ENCODE peak calls at places on chromosome 7, in seven cellular contexts. One of them, this sample, is unnamed.

GRCh38 chr7:132063800-132064199 is 507.4 kb upstream of the PODXL start:
- DNase-seq in GM12864: no peak
- DNase-seq in transverse colon: no peak
- DNase-seq in endodermal cell: no peak
- DNase-seq in HFF-Myc: no peak
- DNase-seq in cardiac muscle cell: no peak
- DNase-seq in GM12865: no peak
- DNase-seq in this sample: no peak

GRCh38 chr7:157928171-157928794 is 591.5 kb downstream of the DNAJB6 start:
- DNase-seq in GM12864: no peak
- DNase-seq in transverse colon: no peak
- DNase-seq in endodermal cell: peak; percentile 33
- DNase-seq in HFF-Myc: no peak
- DNase-seq in cardiac muscle cell: no peak
- DNase-seq in GM12865: no peak
- DNase-seq in this sample: no peak

GRCh38 chr7:75663302-75663907 is 75.3 kb downstream of the HIP1 start:
- DNase-seq in GM12864: no peak
- DNase-seq in transverse colon: no peak
- DNase-seq in endodermal cell: no peak
- DNase-seq in HFF-Myc: no peak
- DNase-seq in cardiac muscle cell: no peak
- DNase-seq in GM12865: peak; percentile 20
- DNase-seq in this sample: no peak

GRCh38 chr7:23106491-23106800 is 861 bp downstream of the KLHL7 start:
- DNase-seq in GM12864: no peak
- DNase-seq in transverse colon: peak; percentile 38
- DNase-seq in endodermal cell: peak; percentile 80
- DNase-seq in HFF-Myc: no peak
- DNase-seq in cardiac muscle cell: peak; percentile 61
- DNase-seq in GM12865: no peak
- DNase-seq in this sample: no peak

GRCh38 chr7:4270941-4271715 is 411.0 kb upstream of the FOXK1 start:
- DNase-seq in GM12864: no peak
- DNase-seq in transverse colon: no peak
- DNase-seq in endodermal cell: no peak
- DNase-seq in HFF-Myc: no peak
- DNase-seq in cardiac muscle cell: no peak
- DNase-seq in GM12865: no peak
- DNase-seq in this sample: no peak

GRCh38 chr7:41701542-41701941 is 1.3 kb downstream of the INHBA start:
- DNase-seq in GM12864: no peak
- DNase-seq in transverse colon: no peak
- DNase-seq in endodermal cell: no peak
- DNase-seq in HFF-Myc: no peak
- DNase-seq in cardiac muscle cell: peak; percentile 44
- DNase-seq in GM12865: no peak
- DNase-seq in this sample: no peak

GRCh38 chr7:33578166-33578565 is 327.2 kb upstream of the BMPER start:
- DNase-seq in GM12864: no peak
- DNase-seq in transverse colon: no peak
- DNase-seq in endodermal cell: no peak
- DNase-seq in HFF-Myc: no peak
- DNase-seq in cardiac muscle cell: no peak
- DNase-seq in GM12865: no peak
- DNase-seq in this sample: no peak

GRCh38 chr7:157519246-157519645 is 182.4 kb downstream of the DNAJB6 start:
- DNase-seq in GM12864: no peak
- DNase-seq in transverse colon: no peak
- DNase-seq in endodermal cell: peak; percentile 38
- DNase-seq in HFF-Myc: no peak
- DNase-seq in cardiac muscle cell: no peak
- DNase-seq in GM12865: no peak
- DNase-seq in this sample: no peak

GRCh38 chr7:90459888-90460287 is 9.6 kb upstream of the PTTG1IP2 start:
- DNase-seq in GM12864: no peak
- DNase-seq in transverse colon: no peak
- DNase-seq in endodermal cell: no peak
- DNase-seq in HFF-Myc: no peak
- DNase-seq in cardiac muscle cell: no peak
- DNase-seq in GM12865: no peak
- DNase-seq in this sample: no peak

GRCh38 chr7:114087674-114088539 is 169.1 kb upstream of the PPP1R3A start:
- DNase-seq in GM12864: no peak
- DNase-seq in transverse colon: peak; percentile 21
- DNase-seq in endodermal cell: peak; percentile 75
- DNase-seq in HFF-Myc: no peak
- DNase-seq in cardiac muscle cell: peak; percentile 15
- DNase-seq in GM12865: no peak
- DNase-seq in this sample: no peak

GRCh38 chr7:133805426-133805825 is 321.7 kb upstream of the LRGUK start:
- DNase-seq in GM12864: no peak
- DNase-seq in transverse colon: no peak
- DNase-seq in endodermal cell: no peak
- DNase-seq in HFF-Myc: no peak
- DNase-seq in cardiac muscle cell: no peak
- DNase-seq in GM12865: no peak
- DNase-seq in this sample: no peak

GRCh38 chr7:102063736-102064135 is 222.9 kb upstream of the SH2B2 start:
- DNase-seq in GM12864: no peak
- DNase-seq in transverse colon: peak; percentile 82
- DNase-seq in endodermal cell: peak; percentile 95
- DNase-seq in HFF-Myc: peak; percentile 59
- DNase-seq in cardiac muscle cell: peak; percentile 38
- DNase-seq in GM12865: no peak
- DNase-seq in this sample: no peak

GRCh38 chr7:139777304-139777890 is 401 bp downstream of the HIPK2 start:
- DNase-seq in GM12864: no peak
- DNase-seq in transverse colon: peak; percentile 48
- DNase-seq in endodermal cell: peak; percentile 63
- DNase-seq in HFF-Myc: no peak
- DNase-seq in cardiac muscle cell: peak; percentile 69
- DNase-seq in GM12865: no peak
- DNase-seq in this sample: no peak

GRCh38 chr7:518630-519428 is 817 bp downstream of the PDGFA start:
- DNase-seq in GM12864: no peak
- DNase-seq in transverse colon: peak; percentile 88
- DNase-seq in endodermal cell: peak; percentile 88
- DNase-seq in HFF-Myc: no peak
- DNase-seq in cardiac muscle cell: peak; percentile 88
- DNase-seq in GM12865: peak; percentile 43
- DNase-seq in this sample: peak; percentile 78

GRCh38 chr7:22280031-22280430 is 76.9 kb downstream of the RAPGEF5 start:
- DNase-seq in GM12864: no peak
- DNase-seq in transverse colon: no peak
- DNase-seq in endodermal cell: no peak
- DNase-seq in HFF-Myc: no peak
- DNase-seq in cardiac muscle cell: no peak
- DNase-seq in GM12865: no peak
- DNase-seq in this sample: no peak

GRCh38 chr7:79598351-79598750 is 144.9 kb upstream of the MAGI2 start:
- DNase-seq in GM12864: no peak
- DNase-seq in transverse colon: no peak
- DNase-seq in endodermal cell: no peak
- DNase-seq in HFF-Myc: no peak
- DNase-seq in cardiac muscle cell: no peak
- DNase-seq in GM12865: no peak
- DNase-seq in this sample: no peak

GRCh38 chr7:17722798-17723197 is 217.5 kb downstream of the SNX13 start:
- DNase-seq in GM12864: no peak
- DNase-seq in transverse colon: no peak
- DNase-seq in endodermal cell: no peak
- DNase-seq in HFF-Myc: no peak
- DNase-seq in cardiac muscle cell: peak; percentile 11
- DNase-seq in GM12865: no peak
- DNase-seq in this sample: no peak

GRCh38 chr7:7705316-7705715 is 13.1 kb downstream of the RPA3 start:
- DNase-seq in GM12864: no peak
- DNase-seq in transverse colon: no peak
- DNase-seq in endodermal cell: no peak
- DNase-seq in HFF-Myc: no peak
- DNase-seq in cardiac muscle cell: no peak
- DNase-seq in GM12865: no peak
- DNase-seq in this sample: peak; percentile 21

GRCh38 chr7:6008668-6009611 is at the start of the genes AIMP2 and PMS2:
- DNase-seq in GM12864: peak; percentile 95
- DNase-seq in transverse colon: peak; percentile 99
- DNase-seq in endodermal cell: peak; percentile 100
- DNase-seq in HFF-Myc: peak; percentile 97
- DNase-seq in cardiac muscle cell: peak; percentile 99
- DNase-seq in GM12865: peak; percentile 98
- DNase-seq in this sample: peak; percentile 99

GRCh38 chr7:65382452-65382851 is 8.8 kb downstream of the ZNF92 start:
- DNase-seq in GM12864: no peak
- DNase-seq in transverse colon: no peak
- DNase-seq in endodermal cell: no peak
- DNase-seq in HFF-Myc: no peak
- DNase-seq in cardiac muscle cell: no peak
- DNase-seq in GM12865: no peak
- DNase-seq in this sample: no peak

GRCh38 chr7:65379318-65379717 is 5.7 kb downstream of the ZNF92 start:
- DNase-seq in GM12864: no peak
- DNase-seq in transverse colon: no peak
- DNase-seq in endodermal cell: no peak
- DNase-seq in HFF-Myc: no peak
- DNase-seq in cardiac muscle cell: peak; percentile 62
- DNase-seq in GM12865: no peak
- DNase-seq in this sample: peak; percentile 65

GRCh38 chr7:65381742-65382141 is 8.1 kb downstream of the ZNF92 start:
- DNase-seq in GM12864: no peak
- DNase-seq in transverse colon: no peak
- DNase-seq in endodermal cell: no peak
- DNase-seq in HFF-Myc: no peak
- DNase-seq in cardiac muscle cell: no peak
- DNase-seq in GM12865: no peak
- DNase-seq in this sample: no peak
- H3K4me3 ChIP-seq in GM12864: no peak overlapping the region
- H3K4me3 ChIP-seq in transverse colon: no peak overlapping the region
- H3K4me3 ChIP-seq in endodermal cell: no peak overlapping the region
- H3K4me3 ChIP-seq in HFF-Myc: no peak overlapping the region
- H3K4me3 ChIP-seq in cardiac muscle cell: no peak overlapping the region
- H3K4me3 ChIP-seq in GM12865: no peak overlapping the region
- H3K4me3 ChIP-seq in this sample: no peak overlapping the region

GRCh38 chr7:112306903-112307302 is 100.4 kb downstream of the ZNF277 start:
- DNase-seq in GM12864: no peak
- DNase-seq in transverse colon: no peak
- DNase-seq in endodermal cell: no peak
- DNase-seq in HFF-Myc: no peak
- DNase-seq in cardiac muscle cell: no peak
- DNase-seq in GM12865: no peak
- DNase-seq in this sample: no peak

GRCh38 chr7:112307506-112307905 is 101.0 kb downstream of the ZNF277 start:
- DNase-seq in GM12864: no peak
- DNase-seq in transverse colon: no peak
- DNase-seq in endodermal cell: no peak
- DNase-seq in HFF-Myc: no peak
- DNase-seq in cardiac muscle cell: no peak
- DNase-seq in GM12865: no peak
- DNase-seq in this sample: no peak

GRCh38 chr7:112308974-112309373 is 102.5 kb downstream of the ZNF277 start:
- DNase-seq in GM12864: no peak
- DNase-seq in transverse colon: no peak
- DNase-seq in endodermal cell: no peak
- DNase-seq in HFF-Myc: no peak
- DNase-seq in cardiac muscle cell: no peak
- DNase-seq in GM12865: no peak
- DNase-seq in this sample: no peak
- H3K4me3 ChIP-seq in GM12864: no peak overlapping the region
- H3K4me3 ChIP-seq in transverse colon: no peak overlapping the region
- H3K4me3 ChIP-seq in endodermal cell: no peak overlapping the region
- H3K4me3 ChIP-seq in HFF-Myc: no peak overlapping the region
- H3K4me3 ChIP-seq in cardiac muscle cell: no peak overlapping the region
- H3K4me3 ChIP-seq in GM12865: no peak overlapping the region
- H3K4me3 ChIP-seq in this sample: no peak overlapping the region

GRCh38 chr7:150341263-150342118 is at the start of gene RARRES2:
- DNase-seq in GM12864: no peak
- DNase-seq in transverse colon: peak; percentile 53
- DNase-seq in endodermal cell: peak; percentile 84
- DNase-seq in HFF-Myc: no peak
- DNase-seq in cardiac muscle cell: peak; percentile 47
- DNase-seq in GM12865: no peak
- DNase-seq in this sample: peak; percentile 29

GRCh38 chr7:150339369-150339768 is 2.1 kb downstream of the RARRES2 start:
- DNase-seq in GM12864: no peak
- DNase-seq in transverse colon: no peak
- DNase-seq in endodermal cell: peak; percentile 44
- DNase-seq in HFF-Myc: no peak
- DNase-seq in cardiac muscle cell: no peak
- DNase-seq in GM12865: no peak
- DNase-seq in this sample: peak; percentile 12

GRCh38 chr7:150340875-150341262 is 560 bp downstream of the RARRES2 start:
- DNase-seq in GM12864: no peak
- DNase-seq in transverse colon: no peak
- DNase-seq in endodermal cell: peak; percentile 58
- DNase-seq in HFF-Myc: no peak
- DNase-seq in cardiac muscle cell: no peak
- DNase-seq in GM12865: no peak
- DNase-seq in this sample: no peak

GRCh38 chr7:150342119-150342405 is 633 bp upstream of the RARRES2 start:
- DNase-seq in GM12864: no peak
- DNase-seq in transverse colon: no peak
- DNase-seq in endodermal cell: no peak
- DNase-seq in HFF-Myc: no peak
- DNase-seq in cardiac muscle cell: no peak
- DNase-seq in GM12865: no peak
- DNase-seq in this sample: no peak

DNA sequence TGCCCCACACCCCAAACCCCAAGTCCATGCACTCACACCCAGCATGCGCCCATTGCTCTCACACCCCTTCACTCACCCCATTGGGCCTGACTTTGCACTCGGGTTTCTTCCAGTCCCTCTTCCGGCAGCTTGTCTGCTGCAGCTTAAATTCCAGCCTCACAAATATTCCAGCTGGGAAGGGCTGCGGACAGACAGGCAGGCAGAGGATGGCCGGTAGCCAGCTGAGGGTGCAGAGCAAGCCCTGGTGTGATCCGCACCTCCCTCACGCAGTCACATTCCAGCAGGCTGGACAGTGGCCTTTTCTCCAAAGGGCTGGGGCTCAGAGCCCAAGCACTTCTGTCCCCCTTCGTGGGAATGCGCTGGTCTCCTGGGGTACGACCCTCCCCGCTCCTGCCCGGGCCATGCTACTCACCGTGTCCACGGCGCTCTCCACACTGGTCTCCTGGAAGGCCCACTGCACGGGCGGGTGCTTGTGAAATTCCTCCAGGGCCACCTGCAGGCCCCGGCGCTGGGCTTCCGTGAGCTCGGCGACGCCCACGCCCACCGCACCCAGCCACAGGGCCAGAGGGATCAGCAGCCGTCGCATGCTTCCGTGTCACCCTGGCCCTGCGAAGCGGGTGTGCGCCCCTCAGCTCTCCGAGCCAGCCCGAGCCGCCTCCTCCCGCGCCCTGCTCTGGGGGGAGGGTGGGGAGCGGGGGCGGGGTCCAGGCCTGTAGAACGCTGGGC is 1.2 kb downstream of the RARRES2 start:
- DNase-seq in GM12864: no peak
- DNase-seq in transverse colon: peak; percentile 65
- DNase-seq in endodermal cell: peak; percentile 77
- DNase-seq in HFF-Myc: no peak
- DNase-seq in cardiac muscle cell: peak; percentile 59
- DNase-seq in GM12865: no peak
- DNase-seq in this sample: peak; percentile 37
- H3K4me3 ChIP-seq in GM12864: no peak overlapping the region
- H3K4me3 ChIP-seq in transverse colon: peak overlapping the region; percentile 47
- H3K4me3 ChIP-seq in endodermal cell: peak overlapping the region; percentile 76
- H3K4me3 ChIP-seq in HFF-Myc: peak overlapping the region; percentile 53
- H3K4me3 ChIP-seq in cardiac muscle cell: no peak overlapping the region
- H3K4me3 ChIP-seq in GM12865: no peak overlapping the region
- H3K4me3 ChIP-seq in this sample: peak overlapping the region; percentile 34

GRCh38 chr7:149642579-149642978 is 130.8 kb downstream of the ZNF467 start:
- DNase-seq in GM12864: no peak
- DNase-seq in transverse colon: no peak
- DNase-seq in endodermal cell: no peak
- DNase-seq in HFF-Myc: no peak
- DNase-seq in cardiac muscle cell: no peak
- DNase-seq in GM12865: no peak
- DNase-seq in this sample: no peak
- H3K4me3 ChIP-seq in GM12864: no peak overlapping the region
- H3K4me3 ChIP-seq in transverse colon: no peak overlapping the region
- H3K4me3 ChIP-seq in endodermal cell: no peak overlapping the region
- H3K4me3 ChIP-seq in HFF-Myc: no peak overlapping the region
- H3K4me3 ChIP-seq in cardiac muscle cell: no peak overlapping the region
- H3K4me3 ChIP-seq in GM12865: no peak overlapping the region
- H3K4me3 ChIP-seq in this sample: no peak overlapping the region

This sample was measured in choroid plexus epithelial cell.